ENCODE peak calls at places on chromosome 10, in seven cellular contexts. X is cardiac muscle cell; J is left ventricle myocardium inferior; Z is pancreas; R is CD8-positive, alpha-beta T cell; T is CD4-positive, CD25-positive, alpha-beta regulatory T cell; E is adrenal gland. F is an unnamed sample.

GRCh38 chr10:95221124-95221523 is 27.1 kb downstream of the ACSM6 start:
- DNase-seq in X (no peak), J (no peak), Z (no peak), R (no peak), T (no peak), E (no peak), F (no peak)

GRCh38 chr10:500876-501275 is 188.6 kb downstream of the DIP2C start:
- DNase-seq in X (peak; percentile 45), J (no peak), Z (no peak), R (no peak), T (no peak), E (no peak), F (no peak)

GRCh38 chr10:35933491-35933890 is 291.4 kb upstream of the FZD8 start:
- DNase-seq in X (no peak), J (no peak), Z (no peak), R (no peak), T (no peak), E (no peak), F (no peak)

GRCh38 chr10:69652111-69652856 is 22.2 kb downstream of the FAM241B start:
- DNase-seq in X (no peak), J (no peak), Z (no peak), R (no peak), T (no peak), E (no peak), F (no peak)

GRCh38 chr10:14276200-14276599 is 54.5 kb downstream of the FRMD4A start:
- DNase-seq in X (no peak), J (no peak), Z (no peak), R (no peak), T (no peak), E (no peak), F (no peak)

GRCh38 chr10:67520924-67521520 is 175.0 kb downstream of the CTNNA3 start:
- DNase-seq in X (peak; percentile 70), J (no peak), Z (no peak), R (peak; percentile 11), T (peak; percentile 49), E (peak; percentile 54), F (peak; percentile 7)

GRCh38 chr10:12333382-12334185 is 15.8 kb upstream of the CAMK1D start:
- DNase-seq in X (peak; percentile 92), J (peak; percentile 51), Z (peak; percentile 68), R (peak; percentile 14), T (no peak), E (peak; percentile 94), F (no peak)

GRCh38 chr10:11509036-11509435 is 102.4 kb downstream of the USP6NL start:
- DNase-seq in X (peak; percentile 54), J (no peak), Z (no peak), R (no peak), T (no peak), E (no peak), F (no peak)

GRCh38 chr10:22427890-22428571 is 82.7 kb downstream of the SPAG6 start:
- DNase-seq in X (peak; percentile 76), J (no peak), Z (no peak), R (no peak), T (no peak), E (no peak), F (no peak)

GRCh38 chr10:15636446-15636845 is 83.3 kb downstream of the ITGA8 start:
- DNase-seq in X (no peak), J (no peak), Z (no peak), R (no peak), T (no peak), E (no peak), F (no peak)

GRCh38 chr10:132959296-132959961 is 17.1 kb upstream of the CFAP46 start:
- DNase-seq in X (no peak), J (no peak), Z (no peak), R (no peak), T (no peak), E (no peak), F (no peak)

GRCh38 chr10:59900044-59900727 is 6.2 kb downstream of the CCDC6 start:
- DNase-seq in X (no peak), J (no peak), Z (no peak), R (no peak), T (no peak), E (no peak), F (no peak)
- H3K27ac ChIP-seq in X (no peak overlapping the region), J (no peak overlapping the region), Z (no peak overlapping the region), R (no peak overlapping the region), T (no peak overlapping the region), E (no peak overlapping the region), F (no peak overlapping the region)

GRCh38 chr10:127920319-127921074 is 13.6 kb downstream of the PTPRE start:
- DNase-seq in X (no peak), J (no peak), Z (no peak), R (no peak), T (no peak), E (peak; percentile 47), F (no peak)
- H3K36me3 ChIP-seq in X (no peaks in the 10 kb centered on the region), J (no peaks in the 10 kb centered on the region), Z (no peaks in the 10 kb centered on the region), R (no peaks in the 10 kb centered on the region), T (no peaks in the 10 kb centered on the region), E (no peaks in the 10 kb centered on the region), F (no peaks in the 10 kb centered on the region)

GRCh38 chr10:84348431-84348830 is 20.0 kb downstream of the CCSER2 start:
- DNase-seq in X (peak; percentile 60), J (no peak), Z (no peak), R (no peak), T (no peak), E (no peak), F (no peak)

GRCh38 chr10:84344560-84344959 is 16.2 kb downstream of the CCSER2 start:
- DNase-seq in X (no peak), J (no peak), Z (no peak), R (no peak), T (no peak), E (no peak), F (no peak)

GRCh38 chr10:84353052-84353803 is 24.8 kb downstream of the CCSER2 start:
- DNase-seq in X (no peak), J (no peak), Z (no peak), R (no peak), T (peak; percentile 32), E (no peak), F (no peak)

GRCh38 chr10:84352251-84352842 is 24.0 kb downstream of the CCSER2 start:
- DNase-seq in X (peak; percentile 64), J (no peak), Z (peak; percentile 56), R (peak; percentile 72), T (peak; percentile 78), E (peak; percentile 79), F (peak; percentile 52)

DNA sequence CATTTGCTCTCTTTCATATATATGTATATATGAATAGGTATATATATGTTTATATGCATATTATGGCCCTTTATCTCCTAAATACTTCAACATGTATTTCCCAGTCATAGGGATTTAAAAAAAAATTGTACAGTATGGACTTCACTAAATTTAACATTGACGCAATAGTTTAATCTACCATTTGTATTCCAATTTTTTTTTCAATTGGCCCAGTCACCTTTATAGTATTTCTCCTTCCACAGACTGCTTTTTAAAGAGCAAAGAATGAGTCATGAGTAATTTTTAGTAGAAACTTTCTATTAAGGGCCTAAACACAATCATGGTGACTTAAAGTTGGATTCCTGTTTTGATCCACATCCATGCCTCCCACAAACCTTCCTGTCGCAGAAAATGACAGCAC is 20.5 kb downstream of the CCSER2 start:
- DNase-seq in X (peak; percentile 59), J (no peak), Z (no peak), R (no peak), T (no peak), E (no peak), F (no peak)
- H3K27ac ChIP-seq in X (no peak overlapping the region), J (peak overlapping the region; percentile 59), Z (no peak overlapping the region), R (no peak overlapping the region), T (no peak overlapping the region), E (peak overlapping the region; percentile 71), F (no peak overlapping the region)

DNA sequence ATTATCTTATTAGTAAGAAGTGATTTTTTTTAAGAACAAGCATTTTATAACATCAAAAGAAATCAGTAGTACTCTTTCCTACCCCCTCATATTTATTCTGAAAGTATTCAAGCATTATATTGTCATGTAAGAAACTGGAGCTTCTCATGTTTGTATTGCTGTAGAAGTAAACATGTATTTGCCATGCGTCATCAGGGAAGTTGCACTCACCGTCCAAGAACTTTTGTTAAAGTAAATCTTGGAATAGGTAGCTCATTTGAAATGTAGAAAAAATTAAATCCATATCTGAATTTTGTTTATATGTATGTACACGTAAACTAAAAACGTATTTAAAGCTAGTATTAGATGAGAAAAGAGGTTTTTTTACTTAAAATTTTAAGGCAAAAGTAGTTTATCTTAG is 96.8 kb downstream of the PTEN start:
- DNase-seq in X (no peak), J (no peak), Z (no peak), R (no peak), T (no peak), E (no peak), F (no peak)
- H3K36me3 ChIP-seq in X (peaks cover 15% of the 10 kb centered on the region), J (peaks cover 48% of the 10 kb centered on the region), Z (no peaks in the 10 kb centered on the region), R (peaks cover 17% of the 10 kb centered on the region), T (peaks cover 57% of the 10 kb centered on the region), E (peaks cover 11% of the 10 kb centered on the region), F (peaks cover 6% of the 10 kb centered on the region)

GRCh38 chr10:71957546-71958275 is 6.5 kb upstream of the CHST3 start:
- DNase-seq in X (peak; percentile 26), J (no peak), Z (no peak), R (no peak), T (no peak), E (no peak), F (no peak)
- H3K27ac ChIP-seq in X (no peak overlapping the region), J (no peak overlapping the region), Z (no peak overlapping the region), R (no peak overlapping the region), T (no peak overlapping the region), E (no peak overlapping the region), F (no peak overlapping the region)

F was measured in CD8-positive, alpha-beta memory T cell.